ENCODE peak calls at places on chromosomes 7 and 10, in nine cellular contexts. B, J, Q, A, V, G, O, E and C are unnamed samples.

GRCh38 chr10:50316695-50317648 is 65.7 kb upstream of the ASAH2 start:
- DNase-seq in B (peak; percentile 47), J (no peak), Q (no peak), A (no peak), V (no peak), G (peak; percentile 47), O (peak; percentile 20), E (no peak), C (no peak)

GRCh38 chr10:29669149-29669548 is 34.4 kb upstream of the SVIL start:
- DNase-seq in B (peak; percentile 38), J (no peak), Q (no peak), A (no peak), V (no peak), G (peak; percentile 71), O (peak; percentile 67), E (peak; percentile 86), C (no peak)

GRCh38 chr7:101880536-101881443 is 63.4 kb downstream of the CUX1 start:
- DNase-seq in B (peak; percentile 86), J (no peak), Q (peak; percentile 46), A (no peak), V (no peak), G (peak; percentile 93), O (peak; percentile 82), E (peak; percentile 44), C (peak; percentile 92)

GRCh38 chr10:120208488-120208887 is 248.5 kb upstream of the PLPP4 start:
- DNase-seq in B (no peak), J (no peak), Q (no peak), A (no peak), V (no peak), G (no peak), O (no peak), E (no peak), C (no peak)

GRCh38 chr7:22596763-22597434 is 96.9 kb upstream of the STEAP1B start:
- DNase-seq in B (no peak), J (no peak), Q (no peak), A (no peak), V (no peak), G (no peak), O (no peak), E (no peak), C (no peak)

GRCh38 chr7:116230191-116231005 is 20.1 kb downstream of the TES start:
- DNase-seq in B (no peak), J (no peak), Q (no peak), A (no peak), V (no peak), G (no peak), O (no peak), E (peak; percentile 54), C (no peak)

GRCh38 chr10:103921750-103922195 is 3.8 kb upstream of the STN1 start:
- DNase-seq in B (peak; percentile 17), J (no peak), Q (no peak), A (no peak), V (no peak), G (peak; percentile 18), O (peak; percentile 29), E (peak; percentile 12), C (no peak)

GRCh38 chr7:74290590-74290950 is 1.4 kb downstream of the CLIP2 start:
- DNase-seq in B (no peak), J (no peak), Q (no peak), A (no peak), V (no peak), G (no peak), O (no peak), E (no peak), C (no peak)

GRCh38 chr10:124329941-124330340 is 88.8 kb downstream of the OAT start:
- DNase-seq in B (no peak), J (no peak), Q (no peak), A (no peak), V (no peak), G (no peak), O (no peak), E (no peak), C (no peak)

GRCh38 chr10:84217746-84218145 is 7.6 kb downstream of the LRIT2 start:
- DNase-seq in B (no peak), J (no peak), Q (no peak), A (no peak), V (no peak), G (no peak), O (no peak), E (no peak), C (no peak)

GRCh38 chr10:86830043-86830591 is 73.7 kb downstream of the BMPR1A start:
- DNase-seq in B (no peak), J (no peak), Q (no peak), A (no peak), V (no peak), G (no peak), O (no peak), E (no peak), C (no peak)

GRCh38 chr7:4875391-4875790 is 8.1 kb downstream of the RADIL start:
- DNase-seq in B (no peak), J (no peak), Q (no peak), A (no peak), V (no peak), G (no peak), O (no peak), E (no peak), C (no peak)

GRCh38 chr7:4873071-4873944 is 10.2 kb downstream of the RADIL start:
- DNase-seq in B (no peak), J (no peak), Q (no peak), A (no peak), V (no peak), G (no peak), O (no peak), E (no peak), C (no peak)

GRCh38 chr7:4868493-4868892 is 6.7 kb upstream of the PAPOLB start:
- DNase-seq in B (no peak), J (no peak), Q (no peak), A (no peak), V (no peak), G (no peak), O (no peak), E (no peak), C (no peak)

GRCh38 chr7:4871930-4872675 is 10.3 kb upstream of the PAPOLB start:
- DNase-seq in B (no peak), J (no peak), Q (no peak), A (no peak), V (no peak), G (no peak), O (no peak), E (no peak), C (no peak)

GRCh38 chr7:4871056-4871680 is 9.3 kb upstream of the PAPOLB start:
- DNase-seq in B (no peak), J (peak; percentile 33), Q (no peak), A (no peak), V (no peak), G (peak; percentile 4), O (peak; percentile 36), E (no peak), C (no peak)
- TF ChIP-seq CTCF in B (no peak), J (no peak), Q (no peak), A (no peak), V (no peak), G (no peak), O (no peak), E (no peak), C (no peak)

DNA sequence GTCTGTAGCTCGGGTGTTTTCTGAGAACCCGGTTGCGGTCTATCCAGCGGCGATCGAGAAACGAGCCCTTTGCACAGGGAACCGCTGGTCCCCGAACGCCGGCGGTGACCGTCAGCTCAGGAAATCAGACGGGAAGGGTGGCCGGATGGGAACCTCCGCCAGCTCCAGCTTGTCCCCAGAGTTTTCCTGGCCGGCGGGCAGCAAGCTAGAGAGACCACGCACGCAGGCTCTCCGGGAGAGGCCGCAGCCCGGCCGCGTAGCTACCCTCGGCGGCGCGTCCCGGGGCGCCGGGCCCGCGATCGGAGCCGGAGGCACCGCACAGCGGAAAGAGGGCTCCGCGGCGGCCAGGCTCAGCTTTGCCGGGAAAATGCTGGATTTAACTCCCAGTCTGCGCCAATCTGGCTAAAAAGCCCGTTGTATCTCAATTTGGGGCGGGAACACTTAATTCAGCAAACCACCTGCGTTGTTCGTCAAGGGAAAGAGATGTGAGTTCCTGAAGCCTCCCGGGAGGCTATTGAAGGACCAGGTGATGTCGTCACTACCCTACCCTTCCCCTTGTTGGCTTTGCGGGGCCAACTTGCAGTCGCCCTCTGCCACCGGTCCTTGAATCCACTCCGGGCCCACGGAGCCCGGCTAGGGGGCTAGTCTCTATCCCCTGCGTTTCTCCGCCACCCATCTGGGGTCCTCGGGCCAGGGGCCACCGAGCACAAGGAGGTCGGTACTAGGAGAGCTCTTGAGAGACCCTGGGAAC is 859 bp upstream of the CH25H start:
- DNase-seq in B (no peak), J (peak; percentile 80), Q (no peak), A (no peak), V (peak; percentile 19), G (no peak), O (peak; percentile 33), E (no peak), C (no peak)
- H3K4me3 ChIP-seq in B (peak overlapping the region; percentile 40), J (peak overlapping the region; percentile 25), Q (peak overlapping the region; percentile 52), A (peak overlapping the region; percentile 61), V (peak overlapping the region; percentile 49), G (peak overlapping the region; percentile 69), O (peak overlapping the region; percentile 47), E (peak overlapping the region; percentile 60), C (peak overlapping the region; percentile 47)

DNA sequence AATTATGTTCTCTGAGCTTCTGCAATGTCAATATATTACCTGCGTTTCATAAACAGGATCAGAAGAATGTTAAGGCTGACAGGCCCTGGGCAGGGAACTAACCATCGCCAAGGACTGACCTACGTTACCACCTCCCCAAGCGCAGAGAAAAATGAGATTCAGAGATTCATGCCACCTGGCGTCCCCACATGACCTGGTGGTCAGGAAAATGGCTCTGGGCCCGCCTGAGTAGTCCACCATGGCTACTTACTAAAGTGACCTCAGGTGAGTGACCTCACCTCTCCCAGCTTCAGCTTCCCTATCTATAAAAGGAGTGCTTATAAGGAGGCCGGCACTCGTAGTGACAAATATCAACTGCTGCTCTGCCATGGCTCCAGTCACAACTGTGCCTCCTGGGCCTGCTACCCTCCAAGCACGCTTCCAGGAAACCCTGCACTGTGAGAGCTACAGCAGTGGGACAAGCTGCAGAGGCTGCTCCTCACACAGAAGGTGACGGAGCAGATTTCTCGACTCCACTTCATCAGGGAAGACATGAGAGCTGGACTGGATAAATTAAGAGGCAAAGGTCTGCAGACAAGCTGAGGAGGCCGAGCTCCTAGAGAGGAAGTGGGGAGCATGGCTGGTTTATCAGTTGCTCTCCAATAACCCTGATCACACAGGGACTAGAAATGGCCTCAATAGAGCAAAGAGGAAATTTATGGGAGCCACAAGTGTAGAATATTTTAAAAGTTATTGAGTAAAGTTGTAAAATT is 103.0 kb downstream of the RNF216 start:
- DNase-seq in B (no peak), J (no peak), Q (no peak), A (no peak), V (no peak), G (no peak), O (no peak), E (no peak), C (no peak)
- TF ChIP-seq CTCF in B (no peak), J (no peak), Q (no peak), A (no peak), V (no peak), G (no peak), O (no peak), E (no peak), C (no peak)

DNA sequence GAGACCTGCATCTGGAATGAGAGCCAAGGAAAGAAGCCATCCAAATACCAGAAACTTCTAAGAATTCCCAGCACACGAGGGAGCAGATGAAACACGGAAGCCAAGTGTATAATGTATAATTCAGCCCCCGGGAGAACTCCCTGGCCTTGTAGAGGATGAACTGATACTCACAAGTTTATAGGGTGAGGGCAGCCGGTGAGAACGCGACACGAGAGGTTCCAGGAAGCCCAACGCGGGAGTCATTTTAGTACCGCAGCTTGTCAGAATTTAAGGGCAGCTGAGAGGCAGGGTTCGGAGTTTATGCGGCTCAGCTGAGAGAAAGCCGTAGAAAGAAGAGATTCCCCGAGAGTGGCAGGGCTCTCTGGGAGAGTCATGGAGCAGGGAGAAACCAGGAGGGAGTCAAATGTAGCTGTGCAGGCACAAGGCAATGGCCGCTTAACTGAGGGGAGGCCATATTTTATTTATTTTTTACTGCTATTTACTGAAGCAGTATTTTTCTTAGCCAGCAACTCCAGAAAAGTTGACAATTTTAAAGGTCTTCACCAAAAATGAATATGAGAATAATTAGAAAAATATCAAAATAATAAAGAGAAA is 164.0 kb downstream of the NPSR1 start:
- DNase-seq in B (no peak), J (no peak), Q (no peak), A (no peak), V (no peak), G (no peak), O (no peak), E (no peak), C (no peak)
- H3K4me3 ChIP-seq in B (no peak overlapping the region), J (no peak overlapping the region), Q (no peak overlapping the region), A (no peak overlapping the region), V (no peak overlapping the region), G (no peak overlapping the region), O (no peak overlapping the region), E (no peak overlapping the region), C (no peak overlapping the region)